ENCODE peak calls at places on chromosomes 5 and 9, in ten cellular contexts. C, V, B, E, R, A, P, G, Z and U are unnamed samples.

GRCh38 chr9:91157891-91158660 is 203.6 kb downstream of the AUH start:
- DNase-seq in C (no peak), V (no peak), B (no peak), E (no peak), R (no peak), A (no peak), P (no peak), G (no peak), Z (no peak), U (no peak)

GRCh38 chr5:93609756-93610155 is 26.7 kb downstream of the NR2F1 start:
- DNase-seq in C (no peak), V (no peak), B (no peak), E (no peak), R (no peak), A (no peak), P (no peak), G (no peak), Z (no peak), U (no peak)

GRCh38 chr5:84383816-84384603 is 670 bp downstream of the EDIL3 start:
- DNase-seq in C (no peak), V (no peak), B (no peak), E (no peak), R (peak; percentile 51), A (no peak), P (peak; percentile 84), G (no peak), Z (peak; percentile 53), U (no peak)

GRCh38 chr9:125988479-125989050 is 241.4 kb downstream of the PBX3 start:
- DNase-seq in C (no peak), V (no peak), B (no peak), E (no peak), R (no peak), A (peak; percentile 47), P (no peak), G (no peak), Z (peak; percentile 47), U (peak; percentile 17)

GRCh38 chr9:137757613-137758029 is 120.0 kb upstream of the CACNA1B start:
- DNase-seq in C (no peak), V (no peak), B (peak; percentile 69), E (no peak), R (peak; percentile 47), A (no peak), P (no peak), G (no peak), Z (no peak), U (no peak)

GRCh38 chr9:95107001-95107749 is 210.3 kb downstream of the FANCC start:
- DNase-seq in C (no peak), V (no peak), B (no peak), E (no peak), R (no peak), A (peak; percentile 72), P (no peak), G (no peak), Z (peak; percentile 53), U (no peak)

GRCh38 chr5:56175465-56175864 is 57.7 kb downstream of the ANKRD55 start:
- DNase-seq in C (no peak), V (no peak), B (no peak), E (no peak), R (no peak), A (peak; percentile 85), P (no peak), G (no peak), Z (no peak), U (no peak)

GRCh38 chr5:15740383-15740782 is 240.4 kb downstream of the FBXL7 start:
- DNase-seq in C (no peak), V (no peak), B (no peak), E (no peak), R (no peak), A (no peak), P (no peak), G (no peak), Z (no peak), U (no peak)

GRCh38 chr5:80406980-80407734 is 707 bp upstream of the ZFYVE16 start:
- DNase-seq in C (no peak), V (no peak), B (no peak), E (no peak), R (peak; percentile 41), A (peak; percentile 75), P (no peak), G (peak; percentile 80), Z (peak; percentile 64), U (peak; percentile 46)

GRCh38 chr5:119382167-119382566 is 26.3 kb downstream of the TNFAIP8 start:
- DNase-seq in C (no peak), V (no peak), B (no peak), E (no peak), R (no peak), A (no peak), P (no peak), G (no peak), Z (no peak), U (no peak)

GRCh38 chr5:172959824-172960799 is 888 bp downstream of the RPL26L1 start:
- DNase-seq in C (no peak), V (no peak), B (no peak), E (no peak), R (no peak), A (no peak), P (no peak), G (no peak), Z (no peak), U (no peak)

GRCh38 chr9:72290311-72290710 is 74.7 kb downstream of the ZFAND5 start:
- DNase-seq in C (no peak), V (no peak), B (no peak), E (no peak), R (no peak), A (no peak), P (no peak), G (no peak), Z (no peak), U (no peak)

GRCh38 chr5:153659337-153659736 is 168.9 kb downstream of the GRIA1 start:
- DNase-seq in C (no peak), V (no peak), B (no peak), E (no peak), R (no peak), A (no peak), P (no peak), G (no peak), Z (no peak), U (no peak)

GRCh38 chr5:99763021-99763814 is 772.0 kb upstream of the FAM174A start:
- DNase-seq in C (no peak), V (no peak), B (no peak), E (no peak), R (no peak), A (no peak), P (no peak), G (no peak), Z (no peak), U (no peak)
- TF ChIP-seq EP300 in C (no peak), V (no peak), B (no peak), E (no peak), R (no peak), A (no peak), P (no peak), G (no peak), Z (no peak), U (no peak)

DNA sequence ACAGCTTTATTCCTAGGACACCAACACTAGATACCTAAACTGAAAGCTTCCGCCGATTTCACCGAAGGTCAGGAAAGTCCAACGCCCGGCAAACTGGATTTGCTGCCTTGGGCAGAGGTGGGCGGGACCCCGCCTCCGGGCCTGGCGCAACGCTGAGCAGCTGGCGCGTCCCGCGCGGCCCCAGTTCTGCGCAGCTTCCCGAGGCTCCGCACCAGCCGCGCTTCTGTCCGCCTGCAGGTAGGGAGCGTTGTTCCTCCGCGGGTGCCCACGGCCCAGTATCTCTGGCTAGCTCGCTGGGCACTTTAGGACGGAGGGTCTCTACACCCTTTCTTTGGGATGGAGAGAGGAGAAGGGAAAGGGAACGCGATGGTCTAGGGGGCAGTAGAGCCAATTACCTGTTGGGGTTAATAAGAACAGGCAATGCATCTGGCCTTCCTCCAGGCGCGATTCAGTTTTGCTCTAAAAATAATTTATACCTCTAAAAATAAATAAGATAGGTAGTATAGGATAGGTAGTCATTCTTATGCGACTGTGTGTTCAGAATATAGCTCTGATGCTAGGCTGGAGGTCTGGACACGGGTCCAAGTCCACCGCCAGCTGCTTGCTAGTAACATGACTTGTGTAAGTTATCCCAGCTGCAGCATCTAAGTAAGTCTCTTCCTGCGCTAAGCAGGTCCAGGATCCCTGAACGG is at the start of gene CD274:
- DNase-seq in C (peak; percentile 27), V (peak; percentile 93), B (no peak), E (peak; percentile 94), R (peak; percentile 94), A (peak; percentile 93), P (peak; percentile 86), G (peak; percentile 85), Z (peak; percentile 89), U (peak; percentile 97)
- TF ChIP-seq POLR2A in C (no peak), V (no peak), B (peak; percentile 95), E (no peak), R (no peak), A (no peak), P (no peak), G (no peak), Z (no peak), U (peak; percentile 81)

GRCh38 chr9:79551586-79551985 is 20.2 kb upstream of the TLE4 start:
- DNase-seq in C (no peak), V (no peak), B (no peak), E (no peak), R (no peak), A (no peak), P (no peak), G (no peak), Z (no peak), U (no peak)

GRCh38 chr9:79555474-79555873 is 16.3 kb upstream of the TLE4 start:
- DNase-seq in C (no peak), V (no peak), B (no peak), E (no peak), R (no peak), A (no peak), P (no peak), G (no peak), Z (no peak), U (no peak)

GRCh38 chr9:79551999-79552398 is 19.8 kb upstream of the TLE4 start:
- DNase-seq in C (no peak), V (no peak), B (no peak), E (no peak), R (no peak), A (no peak), P (no peak), G (no peak), Z (no peak), U (no peak)
- TF ChIP-seq POLR2AphosphoS5 in C (no peak), V (no peak), B (no peak), E (no peak), R (no peak), A (no peak), P (no peak), G (no peak), Z (no peak), U (no peak)

DNA sequence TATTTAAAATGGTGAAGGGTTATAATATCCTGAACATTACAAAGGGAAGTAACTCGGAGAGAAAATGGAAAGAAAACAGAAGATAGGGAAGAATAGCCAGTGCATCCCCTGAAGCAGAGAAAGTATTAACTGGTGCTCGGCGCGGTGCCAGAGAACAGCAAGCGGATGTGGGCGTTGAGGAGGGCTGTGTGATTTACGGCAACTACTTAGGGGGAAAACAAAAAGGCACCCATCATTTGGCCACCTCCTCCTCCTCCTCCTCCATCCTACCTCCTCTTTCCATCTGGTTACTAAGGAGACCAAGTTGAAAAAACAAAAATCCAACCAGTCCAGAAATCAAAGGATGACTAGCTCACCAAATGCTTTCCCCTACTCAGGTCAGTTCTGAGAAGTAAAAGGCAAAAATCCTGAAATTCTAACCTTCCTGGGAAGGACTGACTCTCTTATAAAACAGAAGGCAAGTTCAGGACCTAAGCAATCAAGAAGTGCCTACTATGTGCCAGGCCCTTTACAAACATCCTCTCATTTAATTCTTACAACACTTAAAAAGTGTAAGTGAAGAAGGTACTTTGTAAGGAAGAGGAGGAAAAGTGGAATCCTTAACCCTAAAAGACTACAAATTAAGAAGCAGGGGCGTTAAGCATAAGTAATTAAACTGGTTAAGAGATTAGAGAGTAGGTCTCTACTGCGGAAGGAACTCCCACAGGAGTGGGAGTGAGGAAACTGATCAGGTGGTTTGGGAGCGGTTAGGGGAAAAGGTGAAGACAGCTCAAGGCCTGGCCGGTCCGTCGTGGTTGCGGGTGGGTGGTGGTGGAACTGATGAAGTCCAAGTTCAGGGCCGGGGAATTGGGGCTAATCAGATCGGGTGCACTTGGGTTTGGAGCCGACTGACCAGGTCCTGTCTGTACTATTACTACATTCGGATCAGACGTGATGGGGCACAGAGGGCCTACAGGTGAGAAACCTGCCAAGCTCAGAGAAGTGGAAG is 1.0 kb downstream of the MED27 start:
- DNase-seq in C (peak; percentile 43), V (no peak), B (no peak), E (no peak), R (no peak), A (peak; percentile 68), P (no peak), G (no peak), Z (no peak), U (peak; percentile 26)
- TF ChIP-seq EP300 in C (no peak), V (no peak), B (no peak), E (no peak), R (no peak), A (no peak), P (no peak), G (no peak), Z (no peak), U (no peak)